ENCODE peak calls at places on chromosome 16, in seven cellular contexts. B is uterus, E is H1, A is HCT116, W is AG04450, T is cardiac muscle cell, I is left lung. X is an unnamed sample.

GRCh38 chr16:49556252-49557069 is 182.9 kb downstream of the C16orf78 start:
- DNase-seq in B (no peak), E (no peak), A (peak; percentile 4), W (no peak), T (peak; percentile 65), I (no peak), X (no peak)

GRCh38 chr16:29126057-29126494 is 141.2 kb downstream of the LAT start:
- DNase-seq in B (no peak), E (no peak), A (no peak), W (no peak), T (no peak), I (peak; percentile 60), X (no peak)

GRCh38 chr16:68744744-68745280 is 7.7 kb downstream of the CDH1 start:
- DNase-seq in B (no peak), E (peak; percentile 63), A (peak; percentile 88), W (no peak), T (no peak), I (peak; percentile 77), X (no peak)

GRCh38 chr16:72443809-72444208 is 271.9 kb upstream of the PMFBP1 start:
- DNase-seq in B (no peak), E (no peak), A (no peak), W (no peak), T (no peak), I (no peak), X (no peak)

GRCh38 chr16:59690216-59690615 is 956.1 kb upstream of the GOT2 start:
- DNase-seq in B (no peak), E (no peak), A (no peak), W (no peak), T (no peak), I (no peak), X (no peak)

GRCh38 chr16:87295259-87295658 is 21.9 kb downstream of the C16orf95 start:
- DNase-seq in B (no peak), E (no peak), A (peak; percentile 90), W (no peak), T (no peak), I (no peak), X (no peak)

GRCh38 chr16:87674405-87674804 is 72.1 kb downstream of the JPH3 start:
- DNase-seq in B (no peak), E (no peak), A (no peak), W (no peak), T (no peak), I (no peak), X (no peak)

GRCh38 chr16:83494459-83494858 is 313.3 kb upstream of the HSBP1 start:
- DNase-seq in B (no peak), E (no peak), A (no peak), W (no peak), T (no peak), I (no peak), X (no peak)

GRCh38 chr16:68463904-68464303 is 15.6 kb upstream of the SMPD3 start:
- DNase-seq in B (no peak), E (no peak), A (no peak), W (no peak), T (no peak), I (no peak), X (no peak)

GRCh38 chr16:80107900-80108299 is 432.9 kb upstream of the DYNLRB2 start:
- DNase-seq in B (no peak), E (no peak), A (no peak), W (no peak), T (no peak), I (no peak), X (no peak)

GRCh38 chr16:11005611-11005975 is 61.2 kb downstream of the CLEC16A start:
- DNase-seq in B (no peak), E (no peak), A (no peak), W (no peak), T (peak; percentile 33), I (no peak), X (no peak)

GRCh38 chr16:24493859-24494258 is 45.5 kb upstream of the RBBP6 start:
- DNase-seq in B (no peak), E (no peak), A (no peak), W (no peak), T (no peak), I (no peak), X (no peak)

GRCh38 chr16:24491721-24492120 is 47.6 kb upstream of the RBBP6 start:
- DNase-seq in B (no peak), E (no peak), A (no peak), W (no peak), T (no peak), I (no peak), X (no peak)

GRCh38 chr16:24482681-24483202 is 56.6 kb upstream of the RBBP6 start:
- DNase-seq in B (no peak), E (no peak), A (no peak), W (no peak), T (no peak), I (no peak), X (no peak)

GRCh38 chr16:24488045-24488444 is 51.3 kb upstream of the RBBP6 start:
- DNase-seq in B (no peak), E (no peak), A (no peak), W (no peak), T (no peak), I (no peak), X (no peak)
- H3K27me3 ChIP-seq in B (no peaks in the 10 kb centered on the region), E (peaks cover 16% of the 10 kb centered on the region), A (peaks cover 11% of the 10 kb centered on the region), W (no peaks in the 10 kb centered on the region), T (no peaks in the 10 kb centered on the region), I (peaks cover 4% of the 10 kb centered on the region), X (no peaks in the 10 kb centered on the region)

GRCh38 chr16:75152635-75153034 is 4.3 kb downstream of the ZFP1 start:
- DNase-seq in B (no peak), E (no peak), A (no peak), W (no peak), T (no peak), I (no peak), X (no peak)

GRCh38 chr16:75151798-75152197 is 3.5 kb downstream of the ZFP1 start:
- DNase-seq in B (no peak), E (no peak), A (no peak), W (no peak), T (no peak), I (no peak), X (no peak)

GRCh38 chr16:75148311-75149195 is at the start of gene ZFP1:
- DNase-seq in B (peak; percentile 96), E (peak; percentile 98), A (peak; percentile 86), W (peak; percentile 74), T (peak; percentile 95), I (peak; percentile 95), X (peak; percentile 94)

GRCh38 chr16:75147968-75148310 is 385 bp upstream of the ZFP1 start:
- DNase-seq in B (no peak), E (no peak), A (no peak), W (no peak), T (no peak), I (no peak), X (no peak)
- H3K27ac ChIP-seq in B (peak overlapping the region; percentile 98), E (no peak overlapping the region), A (no peak overlapping the region), W (no peak overlapping the region), T (peak overlapping the region; percentile 93), I (no peak overlapping the region), X (peak overlapping the region; percentile 88)

GRCh38 chr16:31202402-31203385 is at the start of gene PYCARD:
- DNase-seq in B (peak; percentile 48), E (peak; percentile 79), A (no peak), W (no peak), T (peak; percentile 63), I (peak; percentile 77), X (no peak)

GRCh38 chr16:31198207-31198882 is 4.2 kb downstream of the PYCARD start:
- DNase-seq in B (no peak), E (no peak), A (no peak), W (no peak), T (no peak), I (no peak), X (no peak)

GRCh38 chr16:31199430-31200041 is 3.0 kb downstream of the PYCARD start:
- DNase-seq in B (no peak), E (no peak), A (no peak), W (no peak), T (no peak), I (no peak), X (no peak)

GRCh38 chr16:31201511-31202401 is 804 bp downstream of the PYCARD start:
- DNase-seq in B (no peak), E (peak; percentile 81), A (no peak), W (no peak), T (no peak), I (peak; percentile 50), X (no peak)

GRCh38 chr16:31200821-31201510 is 1.6 kb downstream of the PYCARD start:
- DNase-seq in B (no peak), E (no peak), A (no peak), W (no peak), T (no peak), I (no peak), X (no peak)
- TF ChIP-seq CTCF in B (no peak), E (no peak), A (no peak), W (no peak), T (no peak), I (no peak), X (peak; percentile 9)

DNA sequence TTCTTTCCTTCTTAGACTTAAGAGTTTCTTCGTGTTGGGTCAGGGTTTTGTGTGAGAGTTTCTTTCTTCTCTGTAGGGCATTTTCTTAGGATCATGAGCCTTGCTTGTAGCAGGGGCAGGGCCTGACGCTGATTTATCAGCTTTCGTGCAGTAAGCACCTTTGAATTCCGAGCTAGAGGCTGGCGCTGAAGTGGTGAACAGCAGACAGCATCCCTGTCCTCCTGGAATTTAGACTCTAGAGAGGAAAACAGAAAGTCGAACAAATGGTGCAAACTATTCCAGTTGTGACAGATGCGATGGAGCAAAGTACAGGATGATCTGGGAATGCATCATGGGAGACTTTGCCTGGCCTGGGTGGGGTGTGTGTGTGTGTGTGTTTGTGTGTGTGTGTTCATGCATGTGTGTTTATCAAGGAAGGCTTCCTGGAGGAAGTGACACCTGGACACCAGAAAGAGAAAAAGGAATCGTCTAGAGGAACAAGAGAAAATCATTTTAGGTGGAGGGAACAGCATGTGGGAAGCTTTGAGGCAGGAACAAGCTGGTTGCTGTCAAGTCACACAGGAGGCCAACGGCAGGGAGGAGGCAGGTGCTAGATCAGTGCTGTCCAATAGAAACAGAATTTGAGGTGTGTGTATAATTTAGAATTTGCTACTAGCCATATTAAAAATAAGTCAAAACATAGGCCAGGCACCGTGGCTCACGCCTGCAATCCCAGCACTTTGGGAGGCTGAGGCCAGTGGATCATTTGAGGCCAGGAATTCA is 60.2 kb downstream of the WWP2 start:
- DNase-seq in B (no peak), E (no peak), A (no peak), W (no peak), T (no peak), I (no peak), X (no peak)
- H3K27me3 ChIP-seq in B (no peaks in the 10 kb centered on the region), E (no peaks in the 10 kb centered on the region), A (no peaks in the 10 kb centered on the region), W (no peaks in the 10 kb centered on the region), T (no peaks in the 10 kb centered on the region), I (no peaks in the 10 kb centered on the region), X (no peaks in the 10 kb centered on the region)

DNA sequence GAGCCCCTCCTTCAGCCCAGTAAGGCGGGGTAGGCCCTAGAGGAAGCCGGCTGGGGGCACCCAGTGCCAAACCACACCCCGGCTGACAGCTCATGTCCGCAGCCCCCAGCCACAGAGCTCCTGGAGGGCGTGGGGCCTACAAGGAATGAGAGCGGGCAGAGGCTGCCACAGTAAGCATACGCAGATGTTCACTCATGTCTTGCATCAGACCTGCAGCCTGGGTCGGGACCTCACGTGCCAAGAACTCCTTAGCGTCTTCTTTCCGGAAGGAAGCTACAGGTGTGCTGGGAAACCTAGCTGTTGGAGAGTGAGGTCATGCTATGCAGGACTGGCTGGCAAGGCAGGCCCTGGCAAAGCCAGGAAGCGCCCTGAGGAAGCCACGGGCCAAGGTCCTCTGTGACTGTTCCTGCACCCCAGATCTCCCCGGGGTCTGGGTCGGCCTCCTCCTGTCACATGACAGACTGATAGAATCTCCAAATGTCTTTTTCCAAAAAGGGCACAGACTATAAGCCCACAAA is 1.6 kb downstream of the ZNF598 start:
- DNase-seq in B (no peak), E (no peak), A (no peak), W (no peak), T (peak; percentile 72), I (no peak), X (no peak)
- H3K27ac ChIP-seq in B (peak overlapping the region; percentile 69), E (no peak overlapping the region), A (peak overlapping the region; percentile 92), W (no peak overlapping the region), T (no peak overlapping the region), I (no peak overlapping the region), X (no peak overlapping the region)